ENCODE peak calls at places on chromosomes 12 and 14, in four cellular contexts. W is WTC11, D is HepG2, B is GM12878. H is an unnamed sample.

GRCh38 chr12:65584041-65584440 is 240.2 kb upstream of the HMGA2 start:
- DNase-seq in W (no peak), D (no peak), B (no peak), H (no peak)

GRCh38 chr14:56181666-56182065 is 63.5 kb downstream of the PELI2 start:
- DNase-seq in W (no peak), D (no peak), B (no peak), H (no peak)

GRCh38 chr12:76383988-76384387 is 35.8 kb upstream of the BBS10 start:
- DNase-seq in W (no peak), D (no peak), B (no peak), H (no peak)

GRCh38 chr12:83471341-83471740 is 784.6 kb downstream of the TMTC2 start:
- DNase-seq in W (no peak), D (no peak), B (no peak), H (no peak)

GRCh38 chr12:22821985-22822384 is 197.0 kb downstream of the ETNK1 start:
- DNase-seq in W (no peak), D (peak), B (no peak), H (no peak)

GRCh38 chr14:22918519-22918808 is 485 bp downstream of the RBM23 start:
- DNase-seq in W (peak), D (no peak), B (peak), H (peak)

GRCh38 chr14:50173891-50174290 is 57.5 kb downstream of the SOS2 start:
- DNase-seq in W (no peak), D (no peak), B (no peak), H (no peak)

GRCh38 chr14:52443506-52443905 is 108.8 kb downstream of the TXNDC16 start:
- DNase-seq in W (no peak), D (no peak), B (no peak), H (no peak)

GRCh38 chr12:102917026-102917787 is at the start of gene PAH:
- DNase-seq in W (peak), D (peak), B (no peak), H (peak)

GRCh38 chr12:46556105-46556559 is 183.6 kb upstream of the SLC38A2 start:
- DNase-seq in W (no peak), D (peak), B (no peak), H (no peak)

GRCh38 chr12:24600559-24600958 is 348.3 kb downstream of the BCAT1 start:
- DNase-seq in W (no peak), D (no peak), B (no peak), H (no peak)

GRCh38 chr14:50362791-50363733 is 33.6 kb downstream of the CDKL1 start:
- DNase-seq in W (no peak), D (no peak), B (no peak), H (no peak)

GRCh38 chr14:64748995-64749714 is 44.9 kb downstream of the PLEKHG3 start:
- DNase-seq in W (no peak), D (no peak), B (no peak), H (no peak)

DNA sequence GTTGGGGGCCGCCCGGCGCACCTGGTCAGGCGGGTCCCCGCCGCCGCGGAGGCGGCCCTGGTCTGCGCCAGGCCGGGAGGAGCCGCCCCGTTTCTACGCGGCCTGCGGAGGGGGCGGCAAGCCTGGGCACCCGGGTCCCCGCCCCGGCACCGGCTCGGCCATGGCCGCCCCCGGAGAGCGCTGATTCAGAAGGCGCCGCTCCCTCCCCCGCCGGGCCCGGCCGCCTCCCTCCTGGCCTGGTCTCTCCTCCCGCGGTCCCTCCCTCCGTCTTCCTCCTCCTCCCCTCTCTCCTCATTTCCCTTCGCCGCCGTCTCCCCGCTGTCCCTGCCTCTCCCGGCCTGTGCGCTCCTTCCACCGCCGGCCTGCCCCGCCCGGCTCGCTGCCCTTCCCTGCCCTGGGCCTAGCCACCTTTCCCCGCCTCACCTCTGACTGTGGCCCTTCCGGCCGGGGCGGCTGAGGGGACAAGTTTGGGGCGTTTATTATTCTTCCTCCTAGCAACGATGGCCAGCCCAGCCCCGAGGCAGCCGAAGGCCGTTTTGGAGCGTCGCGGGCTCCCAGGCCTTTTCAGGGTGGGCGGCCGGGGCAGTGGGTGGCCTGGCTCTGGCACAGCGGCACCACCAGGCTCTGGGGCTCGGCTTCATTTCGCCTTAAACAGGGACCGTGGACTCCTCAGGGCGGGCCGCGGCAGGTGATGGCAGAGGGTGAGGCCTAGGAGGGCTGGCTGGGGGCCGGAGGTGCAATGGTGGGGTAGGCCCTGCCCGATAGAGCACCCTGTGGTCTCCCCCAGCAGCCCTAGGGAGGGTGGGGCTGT is 768 bp downstream of the CEP170B start:
- DNase-seq in W (peak), D (no peak), B (no peak), H (peak)
- TF ChIP-seq TCF7 in W (no peak), D (no peak), B (no peak), H (no peak)

GRCh38 chr12:120116443-120116791 is at the start of gene RAB35:
- DNase-seq in W (no peak), D (no peak), B (no peak), H (no peak)
- TF ChIP-seq TCF7 in W (no peak), D (no peak), B (no peak), H (no peak)

GRCh38 chr14:101150010-101150409 is 246.5 kb upstream of the RTL1 start:
- DNase-seq in W (no peak), D (no peak), B (no peak), H (no peak)

GRCh38 chr14:101152855-101153254 is 249.3 kb upstream of the RTL1 start:
- DNase-seq in W (no peak), D (no peak), B (no peak), H (no peak)

GRCh38 chr14:101151226-101151929 is 247.9 kb upstream of the RTL1 start:
- DNase-seq in W (no peak), D (no peak), B (no peak), H (no peak)

GRCh38 chr14:101151930-101152310 is 248.4 kb upstream of the RTL1 start:
- DNase-seq in W (no peak), D (no peak), B (no peak), H (no peak)

GRCh38 chr14:101147848-101148247 is 244.3 kb upstream of the RTL1 start:
- DNase-seq in W (no peak), D (no peak), B (no peak), H (no peak)
- TF ChIP-seq TCF7 in W (no peak), D (no peak), B (no peak), H (no peak)

DNA sequence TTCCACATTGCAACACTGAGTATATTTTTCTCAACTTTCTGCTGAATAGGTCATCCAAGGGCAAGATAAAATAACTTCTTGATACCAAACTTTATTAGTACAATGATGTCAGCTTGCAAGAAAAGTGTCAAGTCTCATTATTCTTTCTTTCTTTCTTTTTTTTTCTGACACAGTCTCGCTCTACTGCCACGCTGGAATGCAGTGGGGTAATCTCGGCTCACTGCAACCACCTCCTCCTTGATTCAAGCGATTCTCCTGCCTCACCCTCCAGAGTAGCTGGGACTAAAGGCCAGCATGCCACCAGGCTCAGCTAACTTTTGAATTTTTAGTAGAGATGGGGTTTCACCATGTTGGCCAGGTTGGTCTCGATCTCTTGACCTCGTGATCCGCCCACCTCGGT is 523.4 kb downstream of the FSCB start:
- DNase-seq in W (peak), D (no peak), B (no peak), H (no peak)
- TF ChIP-seq TCF7 in W (no peak), D (no peak), B (no peak), H (no peak)

DNA sequence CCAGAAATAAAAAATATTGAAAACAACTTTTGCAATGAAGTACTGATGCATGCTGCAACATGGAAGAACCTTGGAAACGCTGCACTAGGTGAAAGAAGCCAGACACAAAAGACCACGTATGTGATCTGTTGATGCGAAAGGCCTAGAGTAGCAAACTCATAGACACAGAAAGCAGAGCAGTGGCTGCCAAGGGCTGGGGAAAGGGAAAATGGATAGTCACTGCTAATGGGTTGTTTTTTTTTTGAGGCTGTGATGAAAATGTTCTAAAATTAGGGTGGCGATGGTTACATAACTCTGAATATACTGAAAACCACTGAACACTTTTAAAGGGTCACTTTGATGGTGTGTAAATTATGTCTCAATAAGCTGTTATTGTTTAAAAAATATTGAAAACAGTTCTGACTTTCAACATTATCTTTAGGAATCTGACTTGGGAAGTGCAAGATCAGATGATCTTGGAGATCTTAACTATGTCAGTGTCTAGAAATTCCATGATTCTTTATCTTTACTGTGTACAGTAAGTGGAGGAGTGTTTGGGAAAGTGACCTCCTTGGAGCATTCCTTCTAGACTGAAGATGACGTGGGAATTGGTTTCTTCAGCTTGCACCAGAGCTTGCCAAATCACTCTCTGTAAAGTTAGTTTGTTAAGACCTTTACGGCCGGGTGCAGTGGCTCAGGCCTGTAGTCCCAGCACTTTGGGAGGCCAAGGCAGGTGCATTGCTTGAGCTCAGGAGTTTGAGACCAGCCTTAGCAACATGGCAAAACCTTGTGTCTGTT is 12.4 kb downstream of the MLXIP start:
- DNase-seq in W (no peak), D (no peak), B (no peak), H (no peak)
- TF ChIP-seq TCF7 in W (no peak), D (no peak), B (no peak), H (no peak)

GRCh38 chr12:110353211-110353965 is 50.1 kb downstream of the ANAPC7 start:
- DNase-seq in W (no peak), D (no peak), B (no peak), H (no peak)

GRCh38 chr12:110352401-110352800 is 51.1 kb downstream of the ANAPC7 start:
- DNase-seq in W (no peak), D (no peak), B (no peak), H (no peak)

GRCh38 chr12:110355080-110355479 is 48.4 kb downstream of the ANAPC7 start:
- DNase-seq in W (peak), D (peak), B (no peak), H (peak)

GRCh38 chr12:110351119-110351518 is 52.4 kb downstream of the ANAPC7 start:
- DNase-seq in W (no peak), D (no peak), B (no peak), H (no peak)

DNA sequence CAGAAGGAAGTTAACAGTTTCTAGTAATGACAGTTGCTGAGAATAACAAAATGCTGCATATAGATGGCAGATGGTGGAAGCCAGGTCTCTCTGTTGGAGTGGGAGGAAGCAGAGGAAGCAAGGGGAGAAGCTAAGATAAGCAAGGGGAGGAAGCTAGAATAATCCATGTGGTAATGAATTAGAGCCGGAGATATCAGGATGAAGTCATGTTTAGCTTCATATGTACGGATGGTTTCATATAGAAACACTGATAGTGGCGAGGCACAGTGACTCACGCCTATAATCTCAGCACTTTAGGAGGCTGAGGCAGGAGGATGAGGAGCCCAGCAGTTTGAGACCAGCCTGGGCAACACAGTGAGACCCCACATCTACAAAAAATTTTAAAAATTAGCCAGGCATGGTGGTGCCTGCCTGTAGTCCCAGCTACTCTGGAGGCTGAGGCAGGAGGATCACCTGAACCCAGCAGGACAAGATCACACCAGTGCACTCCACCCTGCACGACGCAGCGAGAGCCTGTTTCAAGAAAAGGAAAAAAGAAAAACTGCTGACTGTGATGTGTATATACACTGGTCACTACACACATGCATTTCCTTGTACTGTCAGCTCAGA is 49.2 kb downstream of the ANAPC7 start:
- DNase-seq in W (no peak), D (no peak), B (no peak), H (peak)
- TF ChIP-seq TCF7 in W (no peak), D (no peak), B (no peak), H (no peak)

GRCh38 chr12:107504503-107504885 is 181.1 kb upstream of the PWP1 start:
- DNase-seq in W (no peak), D (no peak), B (no peak), H (no peak)
- TF ChIP-seq TCF7 in W (no peak), D (no peak), B (no peak), H (no peak)

GRCh38 chr14:91477388-91477787 is 32.7 kb downstream of the PPP4R3A start:
- DNase-seq in W (no peak), D (no peak), B (no peak), H (no peak)
- TF ChIP-seq TCF7 in W (no peak), D (no peak), B (no peak), H (no peak)